ENCODE peak calls at places on chromosomes 13 and 19, in ten cellular contexts. One of them, this sample, is unnamed. For H3K4me1, the result is how much of the 10 kb centered on the place peaks cover.

GRCh38 chr13:47794963-47795362 is 206.1 kb downstream of the SUCLA2 start:
- DNase-seq in cardiac muscle cell: no peak
- DNase-seq in HCT116: peak
- DNase-seq in neural progenitor cell: no peak
- DNase-seq in upper lobe of right lung: no peak
- DNase-seq in heart left ventricle: no peak
- DNase-seq in stomach: no peak
- DNase-seq in sigmoid colon: no peak
- DNase-seq in PC-9: no peak
- DNase-seq in OCI-LY7: peak
- DNase-seq in this sample: no peak

GRCh38 chr19:19711934-19712828 is 20.7 kb downstream of the ZNF14 start:
- DNase-seq in cardiac muscle cell: no peak
- DNase-seq in HCT116: no peak
- DNase-seq in neural progenitor cell: no peak
- DNase-seq in upper lobe of right lung: no peak
- DNase-seq in heart left ventricle: no peak
- DNase-seq in stomach: no peak
- DNase-seq in sigmoid colon: no peak
- DNase-seq in PC-9: no peak
- DNase-seq in OCI-LY7: no peak
- DNase-seq in this sample: no peak

GRCh38 chr13:92590503-92590908 is 636.1 kb upstream of the GPC6 start:
- DNase-seq in cardiac muscle cell: no peak
- DNase-seq in HCT116: no peak
- DNase-seq in neural progenitor cell: no peak
- DNase-seq in upper lobe of right lung: no peak
- DNase-seq in heart left ventricle: no peak
- DNase-seq in stomach: no peak
- DNase-seq in sigmoid colon: no peak
- DNase-seq in PC-9: no peak
- DNase-seq in OCI-LY7: no peak
- DNase-seq in this sample: no peak

GRCh38 chr19:29375429-29376093 is 150.2 kb upstream of the VSTM2B start:
- DNase-seq in cardiac muscle cell: no peak
- DNase-seq in HCT116: no peak
- DNase-seq in neural progenitor cell: no peak
- DNase-seq in upper lobe of right lung: no peak
- DNase-seq in heart left ventricle: no peak
- DNase-seq in stomach: peak
- DNase-seq in sigmoid colon: no peak
- DNase-seq in PC-9: no peak
- DNase-seq in OCI-LY7: no peak
- DNase-seq in this sample: no peak

GRCh38 chr13:20772401-20773131 is 1.2 kb downstream of the EEF1AKMT1 start:
- DNase-seq in cardiac muscle cell: no peak
- DNase-seq in HCT116: no peak
- DNase-seq in neural progenitor cell: no peak
- DNase-seq in upper lobe of right lung: no peak
- DNase-seq in heart left ventricle: no peak
- DNase-seq in stomach: no peak
- DNase-seq in sigmoid colon: no peak
- DNase-seq in PC-9: no peak
- DNase-seq in OCI-LY7: no peak
- DNase-seq in this sample: no peak

GRCh38 chr19:5369962-5370367 is 29.4 kb upstream of the PTPRS start:
- DNase-seq in cardiac muscle cell: peak
- DNase-seq in HCT116: no peak
- DNase-seq in neural progenitor cell: peak
- DNase-seq in upper lobe of right lung: peak
- DNase-seq in heart left ventricle: no peak
- DNase-seq in stomach: peak
- DNase-seq in sigmoid colon: no peak
- DNase-seq in PC-9: peak
- DNase-seq in OCI-LY7: peak
- DNase-seq in this sample: no peak

GRCh38 chr19:55078996-55079395 is 3.3 kb downstream of the EPS8L1 start:
- DNase-seq in cardiac muscle cell: no peak
- DNase-seq in HCT116: no peak
- DNase-seq in neural progenitor cell: no peak
- DNase-seq in upper lobe of right lung: no peak
- DNase-seq in heart left ventricle: no peak
- DNase-seq in stomach: no peak
- DNase-seq in sigmoid colon: no peak
- DNase-seq in PC-9: no peak
- DNase-seq in OCI-LY7: no peak
- DNase-seq in this sample: no peak

GRCh38 chr19:40312533-40312932 is 27.4 kb upstream of the AKT2 start:
- DNase-seq in cardiac muscle cell: no peak
- DNase-seq in HCT116: no peak
- DNase-seq in neural progenitor cell: peak
- DNase-seq in upper lobe of right lung: no peak
- DNase-seq in heart left ventricle: no peak
- DNase-seq in stomach: no peak
- DNase-seq in sigmoid colon: no peak
- DNase-seq in PC-9: no peak
- DNase-seq in OCI-LY7: peak
- DNase-seq in this sample: no peak

GRCh38 chr13:33285420-33286124 is at the start of gene STARD13:
- DNase-seq in cardiac muscle cell: peak
- DNase-seq in HCT116: peak
- DNase-seq in neural progenitor cell: peak
- DNase-seq in upper lobe of right lung: peak
- DNase-seq in heart left ventricle: peak
- DNase-seq in stomach: peak
- DNase-seq in sigmoid colon: peak
- DNase-seq in PC-9: peak
- DNase-seq in OCI-LY7: no peak
- DNase-seq in this sample: peak

GRCh38 chr13:35916186-35916585 is 215.0 kb downstream of the DCLK1 start:
- DNase-seq in cardiac muscle cell: no peak
- DNase-seq in HCT116: no peak
- DNase-seq in neural progenitor cell: no peak
- DNase-seq in upper lobe of right lung: no peak
- DNase-seq in heart left ventricle: no peak
- DNase-seq in stomach: no peak
- DNase-seq in sigmoid colon: no peak
- DNase-seq in PC-9: no peak
- DNase-seq in OCI-LY7: no peak
- DNase-seq in this sample: no peak

GRCh38 chr19:35442091-35442490 is 6.0 kb upstream of the FFAR2 start:
- DNase-seq in cardiac muscle cell: no peak
- DNase-seq in HCT116: no peak
- DNase-seq in neural progenitor cell: no peak
- DNase-seq in upper lobe of right lung: peak
- DNase-seq in heart left ventricle: no peak
- DNase-seq in stomach: no peak
- DNase-seq in sigmoid colon: no peak
- DNase-seq in PC-9: no peak
- DNase-seq in OCI-LY7: no peak
- DNase-seq in this sample: no peak

GRCh38 chr19:50708179-50708879 is 11.3 kb downstream of the SHANK1 start:
- DNase-seq in cardiac muscle cell: no peak
- DNase-seq in HCT116: no peak
- DNase-seq in neural progenitor cell: no peak
- DNase-seq in upper lobe of right lung: no peak
- DNase-seq in heart left ventricle: no peak
- DNase-seq in stomach: no peak
- DNase-seq in sigmoid colon: no peak
- DNase-seq in PC-9: no peak
- DNase-seq in OCI-LY7: no peak
- DNase-seq in this sample: no peak
- H3K4me1 ChIP-seq in cardiac muscle cell: under half
- H3K4me1 ChIP-seq in HCT116: under half
- H3K4me1 ChIP-seq in neural progenitor cell: under half
- H3K4me1 ChIP-seq in upper lobe of right lung: under half
- H3K4me1 ChIP-seq in heart left ventricle: under half
- H3K4me1 ChIP-seq in stomach: under half
- H3K4me1 ChIP-seq in sigmoid colon: under half
- H3K4me1 ChIP-seq in PC-9: under half
- H3K4me1 ChIP-seq in OCI-LY7: under half
- H3K4me1 ChIP-seq in this sample: under half

GRCh38 chr13:41542281-41542680 is 84.9 kb downstream of the RGCC start:
- DNase-seq in cardiac muscle cell: no peak
- DNase-seq in HCT116: no peak
- DNase-seq in neural progenitor cell: no peak
- DNase-seq in upper lobe of right lung: no peak
- DNase-seq in heart left ventricle: no peak
- DNase-seq in stomach: no peak
- DNase-seq in sigmoid colon: no peak
- DNase-seq in PC-9: no peak
- DNase-seq in OCI-LY7: no peak
- DNase-seq in this sample: no peak

GRCh38 chr13:41546372-41547252 is 89.3 kb downstream of the RGCC start:
- DNase-seq in cardiac muscle cell: no peak
- DNase-seq in HCT116: no peak
- DNase-seq in neural progenitor cell: no peak
- DNase-seq in upper lobe of right lung: no peak
- DNase-seq in heart left ventricle: no peak
- DNase-seq in stomach: no peak
- DNase-seq in sigmoid colon: no peak
- DNase-seq in PC-9: peak
- DNase-seq in OCI-LY7: no peak
- DNase-seq in this sample: no peak

GRCh38 chr13:41547253-41548000 is 90.1 kb downstream of the RGCC start:
- DNase-seq in cardiac muscle cell: no peak
- DNase-seq in HCT116: no peak
- DNase-seq in neural progenitor cell: no peak
- DNase-seq in upper lobe of right lung: no peak
- DNase-seq in heart left ventricle: peak
- DNase-seq in stomach: no peak
- DNase-seq in sigmoid colon: peak
- DNase-seq in PC-9: no peak
- DNase-seq in OCI-LY7: no peak
- DNase-seq in this sample: no peak

GRCh38 chr13:41543664-41544300 is 86.4 kb downstream of the RGCC start:
- DNase-seq in cardiac muscle cell: no peak
- DNase-seq in HCT116: no peak
- DNase-seq in neural progenitor cell: no peak
- DNase-seq in upper lobe of right lung: no peak
- DNase-seq in heart left ventricle: no peak
- DNase-seq in stomach: no peak
- DNase-seq in sigmoid colon: no peak
- DNase-seq in PC-9: no peak
- DNase-seq in OCI-LY7: no peak
- DNase-seq in this sample: no peak

DNA sequence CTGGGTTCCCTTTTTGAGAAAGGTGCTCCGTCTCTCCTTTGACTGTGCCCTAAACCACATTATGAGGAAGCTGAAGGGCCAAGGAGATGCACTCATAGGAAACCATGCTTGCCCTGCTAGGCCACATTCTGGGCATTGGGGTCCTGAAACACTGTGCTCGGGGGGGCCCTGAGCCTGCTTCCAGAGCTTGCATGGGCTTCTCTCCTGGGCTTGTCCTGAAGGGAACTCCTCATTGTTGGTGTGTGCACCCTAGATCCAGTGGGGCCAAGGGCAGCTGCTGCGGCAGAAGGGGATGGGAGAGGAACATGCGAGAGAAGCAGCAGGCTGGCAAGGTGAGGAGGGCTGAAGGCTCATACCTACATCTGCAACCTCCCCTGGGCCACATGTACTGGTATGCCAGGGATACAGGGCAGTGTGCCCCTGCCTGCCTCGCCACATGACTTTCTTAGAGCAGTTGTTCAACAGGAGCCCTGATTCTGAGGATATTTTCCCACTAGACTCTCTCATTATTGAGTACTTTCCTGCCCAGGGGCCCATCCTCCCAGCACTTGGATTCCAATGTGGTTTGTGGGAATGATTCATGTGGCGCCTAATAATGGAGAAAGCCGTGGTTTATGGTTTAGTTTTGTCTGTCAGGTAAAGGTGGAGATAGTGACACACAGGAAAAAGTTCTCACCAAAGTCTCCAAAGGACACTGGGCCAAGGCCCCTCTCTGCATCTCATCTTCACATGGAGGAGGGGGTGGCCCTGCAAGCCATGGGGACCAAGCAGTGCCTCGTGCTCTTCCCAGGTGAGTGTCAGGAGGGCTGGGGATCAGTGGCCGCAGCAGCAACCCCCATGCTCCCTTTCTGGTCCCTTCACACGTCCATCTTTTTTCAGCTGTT is 87.7 kb downstream of the RGCC start:
- DNase-seq in cardiac muscle cell: no peak
- DNase-seq in HCT116: no peak
- DNase-seq in neural progenitor cell: no peak
- DNase-seq in upper lobe of right lung: no peak
- DNase-seq in heart left ventricle: no peak
- DNase-seq in stomach: no peak
- DNase-seq in sigmoid colon: no peak
- DNase-seq in PC-9: peak
- DNase-seq in OCI-LY7: no peak
- DNase-seq in this sample: no peak
- H3K27ac ChIP-seq in cardiac muscle cell: no peak
- H3K27ac ChIP-seq in HCT116: no peak
- H3K27ac ChIP-seq in neural progenitor cell: no peak
- H3K27ac ChIP-seq in upper lobe of right lung: no peak
- H3K27ac ChIP-seq in heart left ventricle: no peak
- H3K27ac ChIP-seq in stomach: no peak
- H3K27ac ChIP-seq in sigmoid colon: no peak
- H3K27ac ChIP-seq in PC-9: no peak
- H3K27ac ChIP-seq in OCI-LY7: no peak
- H3K27ac ChIP-seq in this sample: no peak

GRCh38 chr13:37427843-37428494 is 170.6 kb downstream of the POSTN start:
- DNase-seq in cardiac muscle cell: peak
- DNase-seq in HCT116: no peak
- DNase-seq in neural progenitor cell: no peak
- DNase-seq in upper lobe of right lung: no peak
- DNase-seq in heart left ventricle: no peak
- DNase-seq in stomach: no peak
- DNase-seq in sigmoid colon: no peak
- DNase-seq in PC-9: no peak
- DNase-seq in OCI-LY7: peak
- DNase-seq in this sample: no peak
- TF ChIP-seq CTCF in cardiac muscle cell: no peak
- TF ChIP-seq CTCF in HCT116: no peak
- TF ChIP-seq CTCF in neural progenitor cell: peak
- TF ChIP-seq CTCF in upper lobe of right lung: no peak
- TF ChIP-seq CTCF in heart left ventricle: peak
- TF ChIP-seq CTCF in stomach: no peak
- TF ChIP-seq CTCF in sigmoid colon: no peak
- TF ChIP-seq CTCF in PC-9: no peak
- TF ChIP-seq CTCF in OCI-LY7: peak
- TF ChIP-seq CTCF in this sample: no peak

GRCh38 chr19:43467276-43467675 is 1.9 kb upstream of the LYPD3 start:
- DNase-seq in cardiac muscle cell: no peak
- DNase-seq in HCT116: no peak
- DNase-seq in neural progenitor cell: no peak
- DNase-seq in upper lobe of right lung: no peak
- DNase-seq in heart left ventricle: no peak
- DNase-seq in stomach: no peak
- DNase-seq in sigmoid colon: no peak
- DNase-seq in PC-9: no peak
- DNase-seq in OCI-LY7: no peak
- DNase-seq in this sample: no peak
- H3K4me1 ChIP-seq in cardiac muscle cell: under half
- H3K4me1 ChIP-seq in HCT116: under half
- H3K4me1 ChIP-seq in neural progenitor cell: under half
- H3K4me1 ChIP-seq in upper lobe of right lung: under half
- H3K4me1 ChIP-seq in heart left ventricle: under half
- H3K4me1 ChIP-seq in stomach: under half
- H3K4me1 ChIP-seq in sigmoid colon: under half
- H3K4me1 ChIP-seq in PC-9: half or more
- H3K4me1 ChIP-seq in OCI-LY7: under half
- H3K4me1 ChIP-seq in this sample: under half

GRCh38 chr19:47157455-47158321 is 27.1 kb downstream of the SAE1 start:
- DNase-seq in cardiac muscle cell: peak
- DNase-seq in HCT116: no peak
- DNase-seq in neural progenitor cell: peak
- DNase-seq in upper lobe of right lung: no peak
- DNase-seq in heart left ventricle: peak
- DNase-seq in stomach: peak
- DNase-seq in sigmoid colon: peak
- DNase-seq in PC-9: peak
- DNase-seq in OCI-LY7: peak
- DNase-seq in this sample: no peak
- H3K27ac ChIP-seq in cardiac muscle cell: peak
- H3K27ac ChIP-seq in HCT116: peak
- H3K27ac ChIP-seq in neural progenitor cell: peak
- H3K27ac ChIP-seq in upper lobe of right lung: peak
- H3K27ac ChIP-seq in heart left ventricle: peak
- H3K27ac ChIP-seq in stomach: peak
- H3K27ac ChIP-seq in sigmoid colon: peak
- H3K27ac ChIP-seq in PC-9: peak
- H3K27ac ChIP-seq in OCI-LY7: peak
- H3K27ac ChIP-seq in this sample: peak

This sample was measured in Panc1.